ENCODE peak calls at places on chromosomes 3 and 15, in six cellular contexts. Y is T-cell; O is NCI-H1105 treated with DMSO at 0.1 percent for 48 hours; C is tibial artery; I is stimulated activated CD4-positive, alpha-beta T cell treated with anti-CD3 and anti-CD28 coated beads, Interleukin-1b, Interleukin-23, amount 100 ng/mL, for 48 hours; Q is COLO829. A is an unnamed sample.

GRCh38 chr3:146390967-146391366 is 78.4 kb downstream of the PLSCR2 start:
- DNase-seq in Y (no peak), I (no peak), O (no peak), Q (no peak), C (no peak), A (peak)

GRCh38 chr3:87260270-87260669 is 16.1 kb downstream of the POU1F1 start:
- DNase-seq in Y (peak), Q (peak), C (peak), O (peak), I (peak), A (peak)

GRCh38 chr3:38646630-38647029 is 2.9 kb downstream of the SCN5A start:
- DNase-seq in I (no peak), Y (no peak), C (no peak), O (no peak), Q (peak), A (no peak)

GRCh38 chr15:77988386-77989301 is 88.9 kb downstream of the TBC1D2B start:
- DNase-seq in Q (no peak), O (no peak), I (no peak), Y (no peak), C (no peak), A (no peak)

GRCh38 chr15:96321422-96322391 is 8.8 kb upstream of the NR2F2 start:
- DNase-seq in I (no peak), C (peak), Y (no peak), O (no peak), Q (no peak), A (no peak)

GRCh38 chr15:82980986-82981385 is 5.0 kb upstream of the RAMAC start:
- DNase-seq in Y (no peak), C (no peak), Q (no peak), O (no peak), I (no peak), A (no peak)

GRCh38 chr15:89783111-89783860 is 7.2 kb downstream of the MESP2 start:
- DNase-seq in O (no peak), I (no peak), Y (no peak), C (no peak), Q (no peak), A (peak)

GRCh38 chr3:15858547-15859506 is 61.0 kb upstream of the ANKRD28 start:
- DNase-seq in Q (no peak), I (peak), O (peak), Y (peak), C (no peak), A (no peak)

GRCh38 chr3:122519693-122520092 is 5.0 kb upstream of the KPNA1 start:
- DNase-seq in C (no peak), I (no peak), Y (no peak), O (no peak), Q (no peak), A (no peak)

GRCh38 chr3:122688996-122689395 is 8.4 kb downstream of the PARP14 start:
- DNase-seq in Y (no peak), Q (no peak), I (no peak), C (no peak), O (no peak), A (peak)

GRCh38 chr3:70108072-70108471 is 108.5 kb downstream of the SAMMSON start:
- DNase-seq in Y (no peak), Q (peak), C (no peak), O (no peak), I (peak), A (no peak)

GRCh38 chr3:133996996-133997395 is 32.7 kb downstream of the SLCO2A1 start:
- DNase-seq in C (no peak), I (no peak), O (no peak), Q (no peak), Y (no peak), A (no peak)

GRCh38 chr3:111081008-111081545 is 9.5 kb downstream of the NECTIN3 start:
- DNase-seq in C (no peak), Y (no peak), I (no peak), O (no peak), Q (peak), A (peak)